ENCODE peak calls at places on chromosome 1, in nine cellular contexts. C is suprapubic skin, I is upper lobe of right lung, Y is trophoblast cell, J is OCI-LY7, H is prostate gland, B is neural progenitor cell, P is uterus, U is hepatocyte. A is an unnamed sample. For H3K4me1 and H3K9me3, the result is how much of the 10 kb centered on the place peaks cover.

GRCh38 chr1:167136191-167136614 is 42.3 kb downstream of the STYXL2 start:
- DNase-seq in C (no peak), Y (no peak), H (no peak), P (no peak), J (no peak), U (peak), B (peak), I (no peak), A (no peak)

GRCh38 chr1:19273106-19273843 is 15.3 kb downstream of the AKR7A3 start:
- DNase-seq in B (no peak), Y (no peak), C (peak), J (no peak), I (no peak), U (no peak), H (no peak), P (no peak), A (no peak)

GRCh38 chr1:16378443-16378842 is 11.4 kb downstream of the SZRD1 start:
- DNase-seq in J (no peak), H (no peak), Y (no peak), P (no peak), U (no peak), B (no peak), I (no peak), C (no peak), A (no peak)

GRCh38 chr1:21220815-21221214 is 44.1 kb upstream of the EIF4G3 start:
- DNase-seq in I (no peak), P (no peak), U (no peak), C (no peak), Y (no peak), H (no peak), J (no peak), B (no peak), A (no peak)

GRCh38 chr1:18111605-18112297 is 4.2 kb downstream of the IGSF21 start:
- DNase-seq in U (no peak), C (no peak), B (peak), I (no peak), H (no peak), Y (no peak), J (no peak), P (no peak), A (no peak)

GRCh38 chr1:203126151-203126865 is 1.2 kb upstream of the ADORA1 start:
- DNase-seq in U (no peak), I (peak), P (no peak), H (no peak), Y (no peak), C (no peak), J (no peak), B (peak), A (no peak)

GRCh38 chr1:12383786-12384185 is 154.0 kb downstream of the VPS13D start:
- DNase-seq in B (no peak), H (no peak), P (no peak), I (no peak), J (no peak), C (no peak), U (no peak), Y (no peak), A (no peak)

GRCh38 chr1:31159323-31159722 is 80.4 kb downstream of the NKAIN1 start:
- DNase-seq in U (no peak), C (no peak), I (no peak), P (no peak), H (no peak), J (no peak), Y (no peak), B (no peak), A (no peak)

GRCh38 chr1:52157582-52157981 is 15.7 kb downstream of the ZFYVE9 start:
- DNase-seq in P (no peak), J (no peak), C (no peak), H (no peak), Y (peak), U (no peak), I (no peak), B (no peak), A (no peak)

GRCh38 chr1:246450485-246451251 is 56.4 kb downstream of the SMYD3 start:
- DNase-seq in U (peak), B (peak), I (no peak), Y (no peak), C (no peak), H (no peak), P (no peak), J (peak), A (no peak)

GRCh38 chr1:3638676-3639075 is 11.2 kb downstream of the WRAP73 start:
- DNase-seq in Y (no peak), P (no peak), U (no peak), C (no peak), B (no peak), H (no peak), J (no peak), I (peak), A (no peak)

GRCh38 chr1:219092206-219092605 is 81.5 kb upstream of the LYPLAL1 start:
- DNase-seq in U (no peak), C (no peak), P (no peak), I (no peak), Y (no peak), H (no peak), B (no peak), J (no peak), A (no peak)

GRCh38 chr1:6488602-6489382 is 2.7 kb downstream of the PLEKHG5 start:
- DNase-seq in H (peak), B (no peak), P (no peak), U (no peak), I (no peak), C (no peak), Y (no peak), J (no peak), A (no peak)

GRCh38 chr1:228751360-228752098 is 16.2 kb downstream of the RHOU start:
- DNase-seq in U (no peak), C (no peak), J (no peak), P (no peak), Y (peak), H (no peak), I (no peak), B (no peak), A (no peak)

GRCh38 chr1:200262326-200262965 is 147.4 kb downstream of the ZNF281 start:
- DNase-seq in B (no peak), J (peak), Y (no peak), P (no peak), C (no peak), U (no peak), I (no peak), H (no peak), A (no peak)

GRCh38 chr1:245679796-245680195 is 525.0 kb downstream of the KIF26B start:
- DNase-seq in C (no peak), I (no peak), P (no peak), H (no peak), Y (no peak), B (no peak), J (peak), U (no peak), A (peak)

GRCh38 chr1:207040181-207040533 is 7.6 kb upstream of the C1orf116 start:
- DNase-seq in Y (no peak), I (no peak), B (no peak), P (no peak), J (no peak), H (no peak), C (no peak), U (no peak), A (no peak)

GRCh38 chr1:226110249-226111108 is 48.0 kb downstream of the H3-3A start:
- DNase-seq in H (peak), Y (peak), J (peak), P (peak), U (peak), I (peak), C (peak), B (peak), A (peak)

GRCh38 chr1:59730759-59731478 is 83.8 kb upstream of the HOOK1 start:
- DNase-seq in U (peak), B (no peak), J (no peak), P (peak), I (no peak), Y (no peak), H (peak), C (peak), A (peak)

GRCh38 chr1:85463666-85464496 is 1.1 kb downstream of the DDAH1 start:
- DNase-seq in U (no peak), C (no peak), H (no peak), J (no peak), I (no peak), Y (no peak), P (no peak), B (peak), A (no peak)

DNA sequence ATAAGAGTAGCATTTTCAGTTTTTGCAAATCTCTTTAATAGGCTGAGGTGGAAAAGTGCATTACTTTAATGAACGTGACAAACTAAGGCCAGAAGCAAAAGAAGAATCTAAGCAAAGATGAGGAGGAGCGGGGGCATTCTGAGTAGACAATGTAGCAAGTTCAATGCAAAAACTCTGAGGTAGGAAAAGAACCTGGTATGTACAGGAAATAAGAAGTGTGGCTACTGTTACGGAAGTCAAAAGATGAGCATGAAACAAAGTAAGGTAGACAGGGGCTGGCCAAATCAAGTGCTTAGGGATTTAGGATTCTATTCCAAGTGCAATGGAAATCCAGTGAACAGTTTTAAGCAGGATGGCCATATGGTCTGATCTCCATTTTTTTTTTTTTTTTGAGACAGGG is 63.7 kb downstream of the TOR3A start:
- DNase-seq in P (no peak), J (no peak), B (no peak), C (no peak), Y (no peak), U (no peak), I (no peak), H (no peak), A (no peak)
- H3K4me1 ChIP-seq in P (under half), J (under half), B (under half), C (under half), Y (under half), U (under half), I (under half), H (under half), A (under half)

GRCh38 chr1:163799190-163799805 is 477.5 kb downstream of the NUF2 start:
- DNase-seq in B (no peak), H (no peak), J (no peak), Y (no peak), U (no peak), I (no peak), P (no peak), C (no peak), A (no peak)
- H3K9me3 ChIP-seq in B (under half), H (under half), J (under half), Y (under half), U (under half), I (under half), P (under half), C (under half), A (under half)

GRCh38 chr1:224492632-224493031 is 58.0 kb upstream of the WDR26 start:
- DNase-seq in P (no peak), J (no peak), Y (no peak), C (no peak), U (no peak), H (no peak), B (no peak), I (no peak), A (no peak)

GRCh38 chr1:224490540-224491537 is 56.2 kb upstream of the WDR26 start:
- DNase-seq in B (no peak), U (no peak), I (no peak), P (no peak), J (no peak), H (no peak), C (no peak), Y (no peak), A (no peak)

GRCh38 chr1:224493269-224493668 is 58.7 kb upstream of the WDR26 start:
- DNase-seq in U (no peak), J (no peak), H (no peak), B (no peak), I (no peak), P (no peak), Y (no peak), C (no peak), A (no peak)

GRCh38 chr1:224489585-224490365 is 55.2 kb upstream of the WDR26 start:
- DNase-seq in J (no peak), C (no peak), Y (no peak), H (no peak), I (no peak), B (no peak), U (no peak), P (no peak), A (no peak)

DNA sequence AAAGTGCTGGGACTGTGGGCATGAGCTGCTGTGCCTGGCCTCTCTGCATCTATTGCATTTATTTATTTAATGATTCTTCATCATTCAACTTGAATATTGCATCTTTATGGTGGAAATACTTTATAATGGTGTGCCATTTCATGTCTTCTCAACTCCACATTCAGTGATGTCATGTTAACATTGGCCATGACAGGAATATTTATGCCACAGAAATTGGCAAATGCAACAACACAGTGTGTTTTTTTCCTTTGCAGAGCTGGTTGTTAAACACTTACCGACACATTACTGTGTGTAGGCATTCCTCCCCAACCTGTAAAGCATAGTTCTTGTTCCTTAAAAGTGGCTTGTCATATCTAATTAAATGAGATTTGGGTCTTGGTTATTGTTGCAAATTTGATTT is 57.4 kb upstream of the WDR26 start:
- DNase-seq in B (no peak), P (no peak), C (no peak), H (no peak), Y (no peak), J (no peak), U (no peak), I (no peak), A (no peak)
- H3K4me1 ChIP-seq in B (under half), P (under half), C (under half), H (under half), Y (under half), J (under half), U (under half), I (under half), A (under half)

GRCh38 chr1:224799083-224799482 is 130.4 kb upstream of the DNAH14 start:
- DNase-seq in U (no peak), B (no peak), C (no peak), P (no peak), I (no peak), Y (no peak), J (no peak), H (no peak), A (no peak)
- H3K9me3 ChIP-seq in U (under half), B (under half), C (under half), P (under half), I (under half), Y (under half), J (under half), H (under half), A (under half)

GRCh38 chr1:161013591-161014513 is 7.1 kb downstream of the F11R start:
- DNase-seq in I (peak), U (peak), C (peak), H (peak), Y (peak), B (no peak), P (peak), J (peak), A (peak)
- H3K4me1 ChIP-seq in I (half or more), U (half or more), C (half or more), H (under half), Y (under half), B (under half), P (under half), J (under half), A (under half)

DNA sequence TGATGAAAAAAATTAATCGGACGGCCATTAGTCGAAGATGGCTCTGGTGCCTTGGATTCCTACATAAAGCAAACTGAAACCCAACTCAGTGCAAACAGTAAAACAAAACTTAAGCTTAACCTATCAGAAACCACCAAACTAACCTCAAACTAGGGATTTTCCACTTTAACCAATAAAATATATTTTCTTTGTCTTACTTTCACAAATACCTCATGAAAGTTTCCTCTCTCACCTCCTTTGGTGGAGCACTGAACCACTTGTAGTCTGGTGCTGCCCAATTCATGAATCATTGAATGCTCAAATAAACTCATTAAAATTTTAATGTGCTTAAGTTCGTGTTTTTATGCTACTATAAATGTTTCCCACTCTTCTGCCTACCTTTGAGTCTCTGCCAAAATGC is 7.0 kb downstream of the ADORA3 start:
- DNase-seq in B (no peak), I (no peak), H (no peak), U (no peak), Y (no peak), C (no peak), J (no peak), P (no peak), A (no peak)
- H3K9me3 ChIP-seq in B (under half), I (under half), H (under half), U (under half), Y (under half), C (under half), J (under half), P (under half), A (under half)

DNA sequence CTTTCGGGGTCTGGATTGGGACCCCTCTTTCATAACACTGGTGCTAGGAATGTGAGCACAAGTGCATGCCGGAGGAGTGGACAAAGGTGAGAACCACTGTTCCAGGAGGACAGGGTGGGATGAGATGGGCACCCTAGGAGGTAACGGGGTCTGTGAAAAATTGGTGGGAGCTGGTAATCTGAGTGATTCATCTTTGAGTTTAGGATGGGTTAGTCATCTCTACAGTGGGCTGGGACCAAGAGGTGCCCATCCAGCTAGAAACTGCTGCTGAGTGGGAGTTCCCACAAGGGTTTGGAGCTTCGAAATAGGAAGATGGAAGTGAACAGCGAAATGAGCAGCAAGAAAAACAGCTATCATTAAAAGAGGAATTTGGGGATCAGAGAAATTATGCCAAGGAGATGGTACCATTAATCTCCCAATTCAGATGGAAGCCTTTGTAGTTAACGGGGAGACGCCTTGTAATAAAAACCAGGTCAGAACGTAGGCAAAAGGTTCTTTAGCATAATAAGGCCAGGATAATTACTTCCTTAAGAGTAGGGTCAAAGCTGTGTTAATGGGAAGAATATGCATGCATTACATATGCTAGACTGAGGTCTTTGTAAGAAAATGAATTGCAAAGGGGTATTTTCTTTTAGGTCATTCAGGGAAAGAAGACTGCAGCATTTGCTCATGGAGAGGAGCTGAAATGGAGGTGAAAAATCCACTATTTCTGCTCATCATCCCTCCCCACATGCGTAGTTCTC is 55.5 kb downstream of the OLFML3 start:
- DNase-seq in H (no peak), C (no peak), B (no peak), P (no peak), Y (no peak), J (no peak), I (no peak), U (no peak), A (no peak)
- H3K4me1 ChIP-seq in H (under half), C (under half), B (half or more), P (under half), Y (under half), J (under half), I (under half), U (under half), A (under half)

GRCh38 chr1:152436593-152437338 is 22.7 kb upstream of the CRNN start:
- DNase-seq in Y (no peak), H (no peak), J (no peak), I (no peak), P (no peak), B (no peak), C (no peak), U (no peak), A (no peak)
- H3K9me3 ChIP-seq in Y (under half), H (under half), J (under half), I (under half), P (under half), B (under half), C (under half), U (under half), A (under half)

GRCh38 chr1:32316906-32317282 is 19.1 kb downstream of the MARCKSL1 start:
- DNase-seq in H (no peak), P (no peak), U (no peak), J (peak), I (no peak), Y (no peak), C (no peak), B (no peak), A (no peak)

GRCh38 chr1:32318127-32318869 is 17.7 kb downstream of the MARCKSL1 start:
- DNase-seq in P (no peak), I (no peak), H (no peak), U (no peak), J (no peak), Y (no peak), B (no peak), C (no peak), A (no peak)

GRCh38 chr1:32327204-32327603 is 8.8 kb downstream of the MARCKSL1 start:
- DNase-seq in J (no peak), U (no peak), H (no peak), P (no peak), C (no peak), B (no peak), Y (no peak), I (no peak), A (no peak)

DNA sequence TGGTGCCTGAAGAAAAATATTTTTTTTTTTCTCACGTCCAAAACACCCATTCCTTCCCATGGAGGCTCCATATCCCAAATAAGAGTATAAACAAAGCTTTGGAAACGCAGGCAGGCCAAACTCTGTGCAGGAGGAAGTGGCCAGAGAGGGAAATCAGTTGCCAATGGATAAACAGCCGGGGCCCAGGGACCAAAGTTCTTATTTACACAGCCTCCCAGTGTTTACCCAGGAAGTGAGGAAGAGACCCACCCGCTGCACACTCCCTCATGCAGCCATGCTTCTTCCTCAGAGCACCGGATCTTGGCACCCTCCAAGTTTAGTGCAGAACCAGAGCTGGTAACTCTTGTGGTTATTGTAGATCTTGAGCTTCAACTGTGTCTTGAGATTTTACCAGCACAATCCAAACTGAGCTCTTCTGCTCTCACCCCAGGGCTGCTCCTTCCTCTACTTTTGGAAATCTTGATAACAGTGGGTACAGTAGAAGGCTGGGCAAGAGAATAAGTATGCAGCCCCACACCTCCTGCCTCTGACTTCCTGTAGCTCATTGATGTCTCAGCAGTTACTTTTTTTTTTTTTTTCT is 14.2 kb downstream of the MARCKSL1 start:
- DNase-seq in J (peak), U (peak), I (no peak), P (no peak), B (no peak), H (no peak), C (no peak), Y (no peak), A (no peak)
- H3K4me1 ChIP-seq in J (half or more), U (under half), I (under half), P (under half), B (under half), H (under half), C (under half), Y (under half), A (under half)

A was measured in ascending aorta.